ENCODE peak calls at places on chromosomes 2 and 18, in four cellular contexts. One of them, this sample, is unnamed.

GRCh38 chr2:220478305-220479058 is 851.1 kb downstream of the SLC4A3 start:
- DNase-seq in Peyer's patch: no peak
- DNase-seq in thoracic aorta: no peak
- DNase-seq in MG63: no peak
- DNase-seq in this sample: no peak

GRCh38 chr2:196464311-196464710 is 175.2 kb upstream of the CCDC150 start:
- DNase-seq in Peyer's patch: no peak
- DNase-seq in thoracic aorta: no peak
- DNase-seq in MG63: no peak
- DNase-seq in this sample: no peak

GRCh38 chr2:136572335-136572734 is 193.0 kb upstream of the THSD7B start:
- DNase-seq in Peyer's patch: no peak
- DNase-seq in thoracic aorta: no peak
- DNase-seq in MG63: no peak
- DNase-seq in this sample: no peak

GRCh38 chr2:28632791-28633190 is 118.8 kb upstream of the PPP1CB start:
- DNase-seq in Peyer's patch: no peak
- DNase-seq in thoracic aorta: no peak
- DNase-seq in MG63: no peak
- DNase-seq in this sample: no peak

GRCh38 chr18:21277578-21277977 is 35.5 kb downstream of the GREB1L start:
- DNase-seq in Peyer's patch: no peak
- DNase-seq in thoracic aorta: no peak
- DNase-seq in MG63: no peak
- DNase-seq in this sample: no peak

GRCh38 chr2:10658041-10658913 is 31.5 kb downstream of the NOL10 start:
- DNase-seq in Peyer's patch: no peak
- DNase-seq in thoracic aorta: no peak
- DNase-seq in MG63: peak; percentile 57
- DNase-seq in this sample: no peak

GRCh38 chr2:121283670-121284245 is 1.2 kb downstream of the TFCP2L1 start:
- DNase-seq in Peyer's patch: no peak
- DNase-seq in thoracic aorta: no peak
- DNase-seq in MG63: peak; percentile 18
- DNase-seq in this sample: no peak

GRCh38 chr18:51278045-51278649 is 80.7 kb upstream of the MEX3C start:
- DNase-seq in Peyer's patch: peak; percentile 50
- DNase-seq in thoracic aorta: no peak
- DNase-seq in MG63: peak; percentile 15
- DNase-seq in this sample: no peak

GRCh38 chr2:237178396-237178795 is 92.7 kb downstream of the COPS8 start:
- DNase-seq in Peyer's patch: no peak
- DNase-seq in thoracic aorta: no peak
- DNase-seq in MG63: peak; percentile 94
- DNase-seq in this sample: no peak

GRCh38 chr2:159879061-159879604 is 81.1 kb upstream of the CD302 start:
- DNase-seq in Peyer's patch: no peak
- DNase-seq in thoracic aorta: no peak
- DNase-seq in MG63: no peak
- DNase-seq in this sample: no peak

GRCh38 chr2:126643431-126643830 is 12.5 kb upstream of the GYPC start:
- DNase-seq in Peyer's patch: no peak
- DNase-seq in thoracic aorta: no peak
- DNase-seq in MG63: no peak
- DNase-seq in this sample: no peak

GRCh38 chr18:45687617-45688016 is 36.4 kb upstream of the SLC14A1 start:
- DNase-seq in Peyer's patch: peak; percentile 75
- DNase-seq in thoracic aorta: no peak
- DNase-seq in MG63: no peak
- DNase-seq in this sample: no peak

GRCh38 chr2:51813245-51813644 is 781.3 kb upstream of the NRXN1 start:
- DNase-seq in Peyer's patch: no peak
- DNase-seq in thoracic aorta: no peak
- DNase-seq in MG63: no peak
- DNase-seq in this sample: no peak

GRCh38 chr18:51151568-51152511 is 45.6 kb downstream of the MEX3C start:
- DNase-seq in Peyer's patch: peak; percentile 91
- DNase-seq in thoracic aorta: no peak
- DNase-seq in MG63: no peak
- DNase-seq in this sample: no peak

GRCh38 chr2:204860249-204860648 is 315.0 kb downstream of the PARD3B start:
- DNase-seq in Peyer's patch: no peak
- DNase-seq in thoracic aorta: no peak
- DNase-seq in MG63: peak; percentile 84
- DNase-seq in this sample: no peak

GRCh38 chr2:196500686-196501431 is 138.7 kb upstream of the CCDC150 start:
- DNase-seq in Peyer's patch: no peak
- DNase-seq in thoracic aorta: no peak
- DNase-seq in MG63: no peak
- DNase-seq in this sample: no peak

GRCh38 chr2:234335676-234336228 is 161.1 kb downstream of the ARL4C start:
- DNase-seq in Peyer's patch: peak; percentile 83
- DNase-seq in thoracic aorta: peak; percentile 21
- DNase-seq in MG63: no peak
- DNase-seq in this sample: peak; percentile 86

GRCh38 chr2:197057946-197058345 is 131.4 kb upstream of the PGAP1 start:
- DNase-seq in Peyer's patch: no peak
- DNase-seq in thoracic aorta: no peak
- DNase-seq in MG63: no peak
- DNase-seq in this sample: no peak

GRCh38 chr2:223210489-223210888 is 158.5 kb downstream of the KCNE4 start:
- DNase-seq in Peyer's patch: no peak
- DNase-seq in thoracic aorta: no peak
- DNase-seq in MG63: no peak
- DNase-seq in this sample: no peak

GRCh38 chr18:23703057-23703986 is 14.1 kb downstream of the LAMA3 start:
- DNase-seq in Peyer's patch: peak; percentile 55
- DNase-seq in thoracic aorta: no peak
- DNase-seq in MG63: no peak
- DNase-seq in this sample: no peak

GRCh38 chr2:154240921-154241379 is 369.2 kb downstream of the GALNT13 start:
- DNase-seq in Peyer's patch: no peak
- DNase-seq in thoracic aorta: no peak
- DNase-seq in MG63: no peak
- DNase-seq in this sample: no peak

GRCh38 chr2:61962095-61962984 is 56.9 kb downstream of the COMMD1 start:
- DNase-seq in Peyer's patch: peak; percentile 59
- DNase-seq in thoracic aorta: no peak
- DNase-seq in MG63: no peak
- DNase-seq in this sample: no peak

GRCh38 chr2:54666131-54666637 is 57.3 kb upstream of the EML6 start:
- DNase-seq in Peyer's patch: no peak
- DNase-seq in thoracic aorta: no peak
- DNase-seq in MG63: peak; percentile 63
- DNase-seq in this sample: no peak

GRCh38 chr2:101012706-101013181 is 10.7 kb downstream of the RPL31 start:
- DNase-seq in Peyer's patch: no peak
- DNase-seq in thoracic aorta: no peak
- DNase-seq in MG63: no peak
- DNase-seq in this sample: no peak

GRCh38 chr2:146874260-146874658 is 970.6 kb upstream of the ACVR2A start:
- DNase-seq in Peyer's patch: no peak
- DNase-seq in thoracic aorta: no peak
- DNase-seq in MG63: peak; percentile 82
- DNase-seq in this sample: peak; percentile 47

GRCh38 chr18:9951022-9951859 is 37.4 kb downstream of the VAPA start:
- DNase-seq in Peyer's patch: no peak
- DNase-seq in thoracic aorta: no peak
- DNase-seq in MG63: peak; percentile 26
- DNase-seq in this sample: no peak

GRCh38 chr2:158955974-158956373 is 12.5 kb upstream of the TANC1 start:
- DNase-seq in Peyer's patch: no peak
- DNase-seq in thoracic aorta: no peak
- DNase-seq in MG63: no peak
- DNase-seq in this sample: no peak

GRCh38 chr2:110166246-110166645 is 38.6 kb downstream of the NPHP1 start:
- DNase-seq in Peyer's patch: no peak
- DNase-seq in thoracic aorta: no peak
- DNase-seq in MG63: no peak
- DNase-seq in this sample: no peak

GRCh38 chr2:189178726-189179606 is 595 bp downstream of the COL5A2 start:
- DNase-seq in Peyer's patch: no peak
- DNase-seq in thoracic aorta: no peak
- DNase-seq in MG63: peak; percentile 68
- DNase-seq in this sample: no peak

GRCh38 chr2:102000813-102001766 is 9.3 kb downstream of the IL1R2 start:
- DNase-seq in Peyer's patch: no peak
- DNase-seq in thoracic aorta: no peak
- DNase-seq in MG63: no peak
- DNase-seq in this sample: no peak

This sample was measured in ureter.